ENCODE peak calls at places on chromosomes 1 and 21, in eight cellular contexts. Q, R, Y, G, M, H, P and W are unnamed samples.

GRCh38 chr1:109396971-109397370 is 747 bp downstream of the SORT1 start:
- DNase-seq in Y (no peak), R (no peak), P (no peak), H (no peak), Q (no peak), G (no peak), M (no peak), W (no peak)

GRCh38 chr21:44681861-44682579 is at the start of gene KRTAP12-1:
- DNase-seq in P (no peak), G (no peak), H (no peak), Q (no peak), Y (no peak), M (no peak), R (no peak), W (no peak)

GRCh38 chr1:17193222-17194132 is 11.5 kb upstream of the PADI1 start:
- DNase-seq in H (no peak), Y (no peak), M (no peak), R (no peak), G (no peak), Q (no peak), P (no peak), W (no peak)

GRCh38 chr1:12125422-12126355 is 41.1 kb upstream of the TNFRSF1B start:
- DNase-seq in Q (no peak), Y (no peak), H (no peak), G (no peak), M (no peak), R (no peak), P (no peak), W (no peak)

GRCh38 chr1:234515821-234516241 is 36.9 kb upstream of the TARBP1 start:
- DNase-seq in R (no peak), H (peak), M (no peak), Q (peak), G (peak), P (no peak), Y (no peak), W (no peak)

GRCh38 chr1:163395767-163396166 is 74.0 kb downstream of the NUF2 start:
- DNase-seq in G (no peak), M (no peak), H (peak), Y (no peak), P (no peak), Q (no peak), R (no peak), W (no peak)

GRCh38 chr1:35569956-35570355 is 3.2 kb upstream of the TFAP2E start:
- DNase-seq in Y (no peak), M (no peak), R (no peak), H (peak), G (peak), Q (peak), P (no peak), W (no peak)

GRCh38 chr1:89065077-89065868 is at the start of gene GBP1:
- DNase-seq in G (peak), Y (no peak), H (peak), R (no peak), M (no peak), Q (peak), P (no peak), W (no peak)

GRCh38 chr1:95384570-95384969 is 150.6 kb downstream of the RWDD3 start:
- DNase-seq in P (peak), Y (no peak), H (peak), R (no peak), M (peak), G (peak), Q (peak), W (no peak)

GRCh38 chr1:216914974-216915373 is 191.7 kb upstream of the ESRRG start:
- DNase-seq in Q (peak), Y (no peak), G (peak), M (no peak), P (no peak), R (no peak), H (no peak), W (no peak)

GRCh38 chr1:246139745-246140182 is 367.3 kb downstream of the SMYD3 start:
- DNase-seq in G (peak), H (peak), M (peak), P (no peak), Q (peak), Y (no peak), R (no peak), W (no peak)

GRCh38 chr1:110636149-110636935 is 30.2 kb upstream of the KCNA2 start:
- DNase-seq in P (no peak), M (no peak), Q (no peak), H (no peak), Y (no peak), G (no peak), R (no peak), W (no peak)

GRCh38 chr1:218665216-218665615 is 320.1 kb downstream of the TGFB2 start:
- DNase-seq in P (peak), M (peak), Y (no peak), G (no peak), Q (peak), H (peak), R (no peak), W (peak)

GRCh38 chr1:227440167-227440566 is 121.9 kb upstream of the CDC42BPA start:
- DNase-seq in M (no peak), Q (no peak), Y (no peak), R (no peak), P (no peak), H (no peak), G (no peak), W (no peak)

GRCh38 chr1:201617157-201617556 is 78.2 kb downstream of the NAV1 start:
- DNase-seq in G (no peak), Y (no peak), P (no peak), Q (no peak), M (no peak), H (no peak), R (no peak), W (no peak)

GRCh38 chr1:170929835-170930554 is 5.3 kb upstream of the MROH9 start:
- DNase-seq in R (no peak), P (no peak), Y (no peak), G (peak), M (peak), Q (peak), H (peak), W (no peak)

GRCh38 chr1:20964540-20965484 is 177.7 kb upstream of the HP1BP3 start:
- DNase-seq in M (no peak), P (no peak), G (no peak), H (no peak), R (no peak), Q (no peak), Y (no peak), W (no peak)

GRCh38 chr1:112818990-112819689 is 104.0 kb upstream of the PPM1J start:
- DNase-seq in H (peak), Q (peak), G (no peak), M (no peak), P (no peak), R (no peak), Y (no peak), W (no peak)

GRCh38 chr1:150970818-150971582 is 3.6 kb downstream of the CERS2 start:
- DNase-seq in M (no peak), G (no peak), P (peak), Q (peak), R (no peak), Y (no peak), H (no peak), W (peak)

GRCh38 chr21:44988607-44989537 is 49.0 kb downstream of the SLX9 start:
- DNase-seq in P (peak), Q (no peak), R (no peak), H (no peak), M (no peak), Y (no peak), G (no peak), W (no peak)

GRCh38 chr1:15937706-15938168 is 38.2 kb downstream of the ZBTB17 start:
- DNase-seq in G (no peak), Q (peak), M (no peak), P (no peak), Y (no peak), H (peak), R (no peak), W (no peak)

GRCh38 chr21:26883768-26884167 is 38.6 kb upstream of the ADAMTS1 start:
- DNase-seq in R (no peak), H (no peak), M (no peak), P (no peak), G (no peak), Y (no peak), Q (peak), W (no peak)

GRCh38 chr21:37183749-37184148 is 83.4 kb downstream of the VPS26C start:
- DNase-seq in G (no peak), R (no peak), H (no peak), Q (no peak), M (no peak), Y (no peak), P (no peak), W (no peak)

GRCh38 chr21:37182222-37182621 is 84.9 kb downstream of the VPS26C start:
- DNase-seq in P (no peak), H (no peak), Q (no peak), M (no peak), G (no peak), Y (no peak), R (no peak), W (no peak)

GRCh38 chr21:37184784-37185593 is 82.1 kb downstream of the VPS26C start:
- DNase-seq in Y (no peak), H (no peak), M (no peak), R (no peak), G (no peak), Q (no peak), P (no peak), W (no peak)

GRCh38 chr21:37176716-37177115 is 90.4 kb downstream of the VPS26C start:
- DNase-seq in M (no peak), G (peak), R (no peak), P (no peak), Y (no peak), H (no peak), Q (no peak), W (no peak)

GRCh38 chr21:37181059-37181458 is 86.1 kb downstream of the VPS26C start:
- DNase-seq in P (no peak), Y (no peak), M (no peak), H (no peak), G (no peak), Q (peak), R (no peak), W (no peak)
- H3K27ac ChIP-seq in P (no peak), Y (no peak), M (no peak), H (no peak), G (no peak), Q (no peak), R (no peak), W (no peak)

DNA sequence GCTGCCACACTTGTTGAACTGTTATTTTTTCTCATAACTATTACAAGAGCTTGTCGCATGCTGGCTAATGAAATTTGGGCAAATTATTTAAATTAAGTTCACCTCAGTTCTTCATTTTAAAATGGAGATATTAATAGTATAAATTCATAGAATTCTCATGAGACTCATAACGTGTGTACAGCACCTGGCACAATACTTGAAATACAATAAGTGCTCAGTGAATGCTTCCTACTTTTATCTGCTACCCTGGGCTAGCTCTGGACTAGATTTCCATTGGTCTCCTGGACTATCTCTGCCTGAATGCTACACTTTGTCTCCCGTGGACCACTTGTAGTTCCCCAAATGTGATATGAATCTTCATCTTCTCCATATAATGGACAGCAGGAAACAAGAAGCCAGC is 919 bp downstream of the SLAMF6 start:
- DNase-seq in Q (no peak), H (no peak), R (no peak), G (no peak), Y (no peak), P (no peak), M (no peak), W (no peak)
- H3K27ac ChIP-seq in Q (no peak), H (no peak), R (no peak), G (no peak), Y (no peak), P (no peak), M (no peak), W (no peak)

DNA sequence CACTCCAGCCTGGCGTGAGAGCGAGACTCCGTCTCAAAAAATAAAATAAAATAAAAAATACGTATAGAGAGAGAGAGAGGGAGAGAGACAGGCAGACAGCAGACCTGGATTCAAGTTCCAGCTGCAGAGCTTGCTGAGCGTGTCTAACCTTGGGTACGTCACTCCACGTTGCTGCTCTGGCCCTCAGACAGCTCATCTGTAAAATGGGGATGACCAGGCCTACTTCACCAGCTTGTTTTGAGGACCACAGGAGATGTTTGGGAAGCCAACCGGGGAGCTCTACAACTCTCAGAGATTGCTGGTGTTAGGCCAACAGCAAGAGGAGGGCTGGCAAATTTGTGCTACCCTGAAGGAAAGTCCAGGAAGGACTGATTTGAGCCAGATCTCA is 499 bp upstream of the TRAF5 start:
- DNase-seq in R (no peak), H (no peak), M (peak), Y (no peak), G (no peak), Q (no peak), P (no peak), W (no peak)
- H3K27ac ChIP-seq in R (peak), H (peak), M (peak), Y (peak), G (no peak), Q (peak), P (peak), W (peak)

DNA sequence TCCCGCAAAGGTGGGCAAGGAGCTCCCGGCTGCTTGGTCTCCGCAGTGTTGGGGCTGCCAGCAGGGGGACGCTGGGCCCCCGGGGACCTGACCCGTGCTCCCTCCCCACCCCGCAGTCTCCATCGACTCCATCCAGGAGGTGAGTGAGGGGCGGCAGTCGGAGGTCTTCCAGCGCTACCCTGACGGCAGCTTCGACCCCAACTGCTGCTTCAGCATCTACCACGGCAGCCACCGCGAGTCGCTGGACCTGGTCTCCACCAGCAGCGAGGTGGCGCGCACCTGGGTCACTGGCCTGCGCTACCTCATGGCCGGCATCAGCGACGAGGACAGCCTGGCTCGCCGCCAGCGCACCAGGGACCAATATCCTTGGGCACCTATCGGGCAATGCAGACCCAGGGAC is 3.5 kb downstream of the PLCH2 start:
- DNase-seq in H (no peak), G (no peak), P (no peak), Q (no peak), Y (no peak), R (no peak), M (no peak), W (no peak)
- H3K27ac ChIP-seq in H (no peak), G (no peak), P (no peak), Q (no peak), Y (no peak), R (no peak), M (no peak), W (no peak)

GRCh38 chr1:4655674-4656532 is 1.5 kb downstream of the AJAP1 start:
- DNase-seq in P (peak), R (no peak), H (peak), Y (no peak), Q (no peak), M (peak), G (peak), W (peak)
- H3K27ac ChIP-seq in P (no peak), R (no peak), H (no peak), Y (no peak), Q (no peak), M (peak), G (peak), W (peak)

DNA sequence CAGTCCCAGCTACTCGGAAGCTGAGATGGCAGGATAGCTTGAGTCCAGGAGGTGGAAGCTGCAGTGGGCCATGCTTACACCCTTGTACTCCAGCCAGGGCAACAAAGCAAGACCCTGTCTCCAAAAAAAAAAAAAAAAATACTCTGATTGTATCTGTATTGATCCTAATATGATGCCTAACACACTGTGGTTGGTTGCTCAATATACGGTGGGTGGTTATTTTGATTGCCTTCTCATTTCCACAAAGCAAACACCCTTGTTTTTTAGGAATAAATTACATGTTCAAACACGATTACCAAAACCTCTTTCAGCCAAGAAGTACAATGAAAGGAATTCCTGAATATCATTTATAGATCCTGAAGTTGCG is 3.4 kb downstream of the EGLN1 start:
- DNase-seq in G (no peak), R (no peak), P (no peak), M (no peak), Y (no peak), H (no peak), Q (no peak), W (no peak)
- H3K27ac ChIP-seq in G (no peak), R (peak), P (peak), M (peak), Y (peak), H (peak), Q (no peak), W (no peak)

DNA sequence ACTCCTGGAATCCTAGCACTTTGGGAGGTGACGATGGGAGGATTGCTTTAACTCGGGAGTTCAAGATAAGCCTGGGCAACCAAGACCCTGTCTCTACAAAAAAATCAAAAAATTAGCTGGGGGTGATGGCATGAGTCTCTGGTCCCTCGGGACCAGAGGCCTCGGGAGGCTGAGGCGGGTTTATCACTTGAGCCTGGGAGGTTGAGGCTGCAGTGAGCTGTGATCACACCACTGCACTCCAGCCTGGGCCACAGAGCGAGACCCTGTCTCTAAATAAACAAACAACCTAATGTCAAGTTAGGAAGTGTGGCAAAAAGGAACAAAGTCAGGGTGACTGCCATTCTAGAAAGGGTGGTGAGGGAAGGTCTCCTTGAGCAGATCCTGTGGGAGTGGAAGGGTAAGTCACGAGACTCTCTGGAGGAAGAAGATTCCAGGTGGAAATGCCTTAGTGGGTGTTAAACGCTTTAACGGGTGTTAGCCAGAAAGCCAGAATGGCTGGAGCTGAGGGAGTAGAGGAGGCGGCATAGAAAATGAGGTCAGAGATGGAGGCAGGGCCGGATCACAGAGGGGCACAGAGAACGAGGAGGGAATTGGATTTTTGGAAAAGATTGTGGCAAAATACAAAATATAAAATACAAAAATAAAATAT is 62.2 kb upstream of the ATP5PO start:
- DNase-seq in R (no peak), P (no peak), Y (no peak), H (no peak), G (no peak), M (no peak), Q (no peak), W (no peak)
- H3K27ac ChIP-seq in R (no peak), P (no peak), Y (no peak), H (peak), G (no peak), M (no peak), Q (no peak), W (no peak)

GRCh38 chr1:211647666-211648065 is 27.8 kb downstream of the NEK2 start:
- DNase-seq in M (no peak), R (no peak), P (no peak), Y (no peak), H (no peak), G (no peak), Q (no peak), W (no peak)
- H3K27ac ChIP-seq in M (peak), R (no peak), P (peak), Y (peak), H (no peak), G (no peak), Q (no peak), W (no peak)